ENCODE peak calls at places on chromosomes 13 and 19, in six cellular contexts. P is IMR-90, T is H1, H is mesendoderm, J is mesenchymal stem cell, V is neuronal stem cell. M is an unnamed sample.

GRCh38 chr19:28103916-28104315 is 1109.0 kb downstream of the UQCRFS1 start:
- DNase-seq in P (no peak), T (no peak), H (peak), J (no peak), V (peak), M (no peak)

GRCh38 chr19:6753178-6754031 is 13.8 kb downstream of the SH2D3A start:
- DNase-seq in P (peak), T (peak), H (peak), J (peak), V (peak), M (peak)

GRCh38 chr19:55113570-55114039 is 3.8 kb downstream of the PPP1R12C start:
- DNase-seq in P (peak), T (peak), H (peak), J (peak), V (peak), M (peak)

GRCh38 chr13:111058796-111059506 is 56.2 kb upstream of the ARHGEF7 start:
- DNase-seq in P (no peak), T (no peak), H (peak), J (peak), V (no peak), M (peak)

GRCh38 chr13:48979892-48980291 is 4.2 kb downstream of the FNDC3A start:
- DNase-seq in P (no peak), T (no peak), H (no peak), J (no peak), V (no peak), M (no peak)

GRCh38 chr13:31605076-31605858 is 134.1 kb upstream of the RXFP2 start:
- DNase-seq in P (no peak), T (no peak), H (no peak), J (no peak), V (no peak), M (no peak)

GRCh38 chr13:112828756-112829155 is 138.9 kb downstream of the ATP11A start:
- DNase-seq in P (no peak), T (no peak), H (no peak), J (no peak), V (no peak), M (no peak)

GRCh38 chr19:35249146-35249847 is 495 bp downstream of the LSR start:
- DNase-seq in P (no peak), T (no peak), H (peak), J (no peak), V (no peak), M (no peak)

DNA sequence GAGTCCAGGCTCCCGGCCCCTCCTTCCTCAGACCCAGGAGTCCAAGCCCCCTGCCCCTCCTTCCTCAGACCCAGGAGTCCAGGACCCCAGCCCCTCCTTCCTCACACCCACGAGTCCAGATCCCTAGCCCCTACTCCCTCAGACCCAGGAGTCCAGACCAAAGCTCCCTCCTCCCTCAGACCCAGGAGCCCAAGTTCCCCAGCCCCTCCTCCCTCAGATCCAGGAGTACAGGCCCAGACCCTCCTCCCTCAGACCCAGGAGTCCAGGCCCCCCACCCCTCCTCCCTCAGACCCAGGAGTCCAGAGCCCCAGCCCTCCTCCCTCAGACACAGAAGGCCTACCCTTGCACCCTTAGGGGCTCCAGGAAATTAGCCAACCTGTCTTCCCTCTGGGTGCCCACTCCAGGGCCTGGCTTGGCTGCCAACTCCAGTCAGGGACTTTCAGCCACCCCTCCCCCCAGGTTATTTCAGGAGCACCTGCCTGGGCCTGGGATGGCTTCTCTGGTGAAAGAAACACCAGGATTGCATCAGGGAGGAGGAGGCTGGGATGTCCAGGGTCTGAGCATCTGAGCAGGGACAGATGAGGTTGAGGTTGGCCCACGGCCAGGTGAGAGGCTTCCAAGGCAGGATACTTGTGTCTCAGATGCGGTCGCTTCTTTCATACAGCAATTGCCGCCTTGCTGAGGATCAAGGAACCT is at the start of gene FGF21:
- DNase-seq in P (no peak), T (no peak), H (peak), J (no peak), V (no peak), M (no peak)
- H2BK120ac ChIP-seq in P (no peak), T (peak), H (no peak), J (no peak), V (no peak), M (no peak)

DNA sequence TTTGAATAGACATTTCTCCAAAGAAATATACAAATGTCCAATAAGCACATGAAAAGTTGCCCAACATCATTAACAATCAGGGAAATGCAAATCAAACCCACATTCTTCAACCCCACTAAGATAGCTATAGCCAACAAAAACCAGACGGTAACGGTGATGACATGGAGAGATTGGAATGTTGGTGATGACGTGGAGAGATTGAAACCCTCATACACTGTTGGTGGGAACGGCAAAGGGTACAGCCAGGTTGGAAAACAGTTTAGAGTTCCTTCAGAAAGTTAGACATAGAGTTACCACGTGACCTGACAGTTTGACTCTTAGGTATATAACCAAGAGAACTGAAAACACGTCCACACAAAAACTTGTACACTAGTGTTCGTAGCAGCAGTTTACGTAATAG is 48.1 kb downstream of the TNFRSF19 start:
- DNase-seq in P (peak), T (no peak), H (peak), J (peak), V (no peak), M (peak)
- H2BK120ac ChIP-seq in P (peak), T (no peak), H (no peak), J (no peak), V (no peak), M (no peak)

GRCh38 chr19:1905071-1905862 is at the start of the genes ADAT3 and SCAMP4:
- DNase-seq in P (peak), T (peak), H (peak), J (peak), V (peak), M (peak)
- H2BK120ac ChIP-seq in P (peak), T (peak), H (no peak), J (peak), V (no peak), M (peak)

GRCh38 chr19:52366414-52366824 is 3.3 kb upstream of the ZNF880 start:
- DNase-seq in P (no peak), T (no peak), H (no peak), J (no peak), V (no peak), M (no peak)

GRCh38 chr19:52370341-52370710 is 603 bp downstream of the ZNF880 start:
- DNase-seq in P (no peak), T (no peak), H (no peak), J (no peak), V (no peak), M (no peak)

DNA sequence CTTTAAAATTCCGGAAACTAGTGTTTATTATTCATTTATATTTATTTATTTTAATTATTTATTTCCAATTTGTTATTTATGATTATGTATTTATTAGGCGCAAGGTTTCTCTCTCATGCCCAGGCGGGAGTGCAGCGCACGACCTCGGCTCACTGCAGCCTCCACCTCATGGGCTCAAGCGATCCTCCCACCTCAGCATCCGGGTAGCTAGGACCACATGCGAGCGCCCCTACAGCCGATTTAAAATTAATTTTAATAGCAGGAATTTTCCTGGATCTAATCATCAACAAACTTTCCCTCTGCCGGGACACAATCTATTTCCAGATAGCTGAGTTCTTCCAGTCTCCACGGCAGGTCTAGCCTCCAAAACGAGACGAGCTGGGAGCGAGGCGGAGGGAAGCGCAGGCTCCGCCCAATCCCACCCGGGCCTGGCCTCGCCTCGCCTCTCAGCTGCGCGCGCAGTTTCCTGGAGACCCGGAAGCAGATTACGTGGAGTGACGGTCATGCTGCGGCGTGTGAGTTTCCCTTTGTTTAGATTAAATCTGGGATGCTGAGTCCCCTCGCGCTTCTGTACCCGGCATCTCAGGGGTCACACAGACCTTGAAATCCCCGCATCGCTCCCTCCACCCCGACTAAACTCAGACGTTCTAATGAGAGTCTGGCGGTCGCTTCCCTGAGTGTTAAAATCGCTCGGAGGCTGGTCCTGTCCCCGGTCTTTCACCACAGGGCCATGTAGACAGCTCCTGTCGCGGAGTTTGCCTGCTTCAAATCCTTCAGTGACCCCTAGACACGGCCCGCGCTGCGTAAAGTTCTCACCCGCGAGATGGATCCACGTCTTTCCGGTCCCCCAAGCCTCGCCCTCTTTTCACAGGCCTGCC is at the start of gene ZNF880:
- DNase-seq in P (peak), T (peak), H (peak), J (peak), V (peak), M (peak)
- H2BK120ac ChIP-seq in P (peak), T (peak), H (no peak), J (peak), V (no peak), M (peak)

DNA sequence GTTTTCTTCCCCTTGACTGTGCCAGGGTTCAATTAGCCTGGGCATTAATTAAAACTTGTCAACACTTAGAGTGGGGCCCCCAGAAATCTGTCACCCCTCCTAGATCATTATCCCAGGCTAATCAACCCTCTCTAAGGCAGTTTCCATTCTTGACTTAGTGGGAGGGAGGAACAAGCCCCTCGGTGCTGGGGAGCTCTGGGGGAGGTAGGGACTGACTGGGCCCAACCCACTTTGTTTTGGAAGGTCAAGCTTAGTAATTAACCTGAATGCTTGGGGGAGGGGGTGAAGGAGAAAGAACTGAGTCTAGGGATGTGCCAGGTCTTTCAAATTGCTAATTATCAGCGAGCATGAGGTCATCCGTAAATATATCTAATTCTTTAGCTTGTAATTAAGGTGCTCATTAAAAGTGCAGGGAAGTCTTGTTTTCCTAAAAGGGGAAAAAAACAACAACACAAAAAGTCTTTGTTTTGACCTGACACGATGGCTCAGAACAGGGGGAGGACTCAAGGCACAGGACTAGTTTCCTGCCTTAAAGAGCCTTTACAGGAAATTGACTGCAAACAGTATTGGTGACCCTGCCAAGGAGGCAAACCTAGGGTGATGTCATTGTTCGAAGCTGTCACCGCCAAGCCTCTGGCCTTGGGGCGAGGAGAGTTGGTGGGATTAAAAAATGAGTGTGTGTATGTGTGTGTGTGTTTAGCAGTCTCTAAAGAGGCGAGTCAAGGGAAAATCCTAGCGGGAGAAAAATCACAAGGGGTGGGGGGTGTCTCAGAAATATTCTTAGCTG is 19.4 kb downstream of the ACTN4 start:
- DNase-seq in P (peak), T (no peak), H (peak), J (peak), V (peak), M (no peak)
- H2BK120ac ChIP-seq in P (peak), T (peak), H (peak), J (peak), V (peak), M (peak)

GRCh38 chr13:24187185-24187584 is 26.7 kb downstream of the SPATA13 start:
- DNase-seq in P (peak), T (no peak), H (peak), J (peak), V (no peak), M (no peak)
- H2BK120ac ChIP-seq in P (no peak), T (no peak), H (no peak), J (no peak), V (no peak), M (no peak)

DNA sequence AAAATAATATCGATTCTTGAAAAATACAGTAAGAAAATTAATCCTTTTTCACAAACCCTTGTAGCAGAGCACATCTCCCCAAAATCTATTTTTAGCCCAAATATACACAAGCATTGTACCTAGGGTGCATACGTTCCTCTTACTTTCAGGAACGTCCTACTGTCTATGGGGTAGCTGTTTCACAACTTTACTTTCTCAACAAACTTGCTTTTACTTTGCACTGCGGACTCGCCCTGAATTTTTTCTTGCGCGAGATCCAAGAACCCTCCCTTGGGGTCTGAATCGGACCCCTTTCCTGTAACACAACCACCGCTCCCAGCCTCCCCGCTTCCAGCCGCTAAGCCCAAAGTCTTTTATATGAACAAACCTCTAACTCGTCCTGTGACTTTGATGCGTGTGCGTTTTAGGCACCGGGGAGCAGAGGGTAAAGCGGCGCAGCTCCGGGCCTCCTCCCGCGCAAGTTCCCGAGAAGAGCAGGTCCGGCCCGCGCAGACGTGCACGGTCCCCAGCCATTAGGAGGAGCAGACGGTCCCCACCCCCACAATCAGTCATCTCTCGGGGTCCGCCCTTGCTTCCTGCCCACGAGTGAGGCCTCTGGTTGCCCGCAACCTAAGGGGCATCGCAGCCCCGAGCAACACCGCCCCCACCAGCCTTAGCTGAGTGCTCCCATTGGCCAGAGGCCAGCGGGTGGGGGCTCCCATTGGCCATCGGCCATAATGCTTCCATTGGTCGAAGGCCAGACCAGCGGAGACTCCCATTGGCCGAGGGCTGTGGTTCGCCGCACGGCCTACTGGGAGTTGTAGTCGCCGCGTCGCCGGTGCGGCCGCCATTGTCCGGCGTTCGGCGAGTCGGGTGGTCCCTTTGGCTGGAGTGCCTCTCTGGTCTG is at the start of gene ZNF8:
- DNase-seq in P (peak), T (peak), H (peak), J (peak), V (peak), M (peak)
- H2BK120ac ChIP-seq in P (peak), T (no peak), H (no peak), J (peak), V (peak), M (peak)

GRCh38 chr19:39449116-39449797 is 3.9 kb downstream of the SUPT5H start:
- DNase-seq in P (no peak), T (no peak), H (no peak), J (no peak), V (no peak), M (no peak)

GRCh38 chr19:39448271-39448670 is 2.9 kb downstream of the SUPT5H start:
- DNase-seq in P (peak), T (no peak), H (no peak), J (peak), V (no peak), M (no peak)

GRCh38 chr19:39446365-39447084 is 1.1 kb downstream of the SUPT5H start:
- DNase-seq in P (no peak), T (no peak), H (no peak), J (no peak), V (no peak), M (no peak)

GRCh38 chr19:39444598-39445257 is 654 bp upstream of the SUPT5H start:
- DNase-seq in P (no peak), T (no peak), H (peak), J (no peak), V (no peak), M (no peak)

GRCh38 chr19:39445258-39446071 is at the start of gene SUPT5H:
- DNase-seq in P (peak), T (peak), H (peak), J (peak), V (peak), M (peak)
- H2BK120ac ChIP-seq in P (peak), T (no peak), H (no peak), J (peak), V (no peak), M (peak)

GRCh38 chr13:27621366-27622101 is at the start of gene POLR1D:
- DNase-seq in P (peak), T (peak), H (peak), J (peak), V (peak), M (peak)
- H2BK120ac ChIP-seq in P (peak), T (peak), H (peak), J (peak), V (no peak), M (peak)

DNA sequence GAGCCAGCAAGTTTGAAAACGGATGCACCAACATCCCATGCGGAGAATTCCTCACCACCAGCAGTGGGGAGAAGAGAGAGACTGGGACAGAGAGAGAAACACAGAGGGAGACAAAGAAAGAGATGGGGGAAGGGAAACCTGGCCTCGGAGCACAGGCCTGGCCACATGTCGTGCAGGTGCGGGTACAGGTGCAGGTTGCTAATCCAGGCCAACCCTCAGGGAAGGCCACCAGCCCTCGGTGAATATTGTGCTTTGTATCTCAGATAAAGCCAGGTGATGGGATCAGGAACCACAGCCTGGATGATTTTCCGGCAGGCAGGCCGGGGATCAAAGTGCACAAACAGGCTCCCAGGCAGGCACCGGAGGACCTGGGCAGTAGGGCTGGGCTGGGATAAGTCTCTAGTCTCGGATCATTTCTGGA is 3.8 kb downstream of the GAS6 start:
- DNase-seq in P (no peak), T (peak), H (peak), J (no peak), V (no peak), M (no peak)
- H2BK120ac ChIP-seq in P (peak), T (peak), H (no peak), J (no peak), V (peak), M (no peak)